ENCODE peak calls at places on chromosomes 4 and X, in five cellular contexts. I, K, A, B and U are unnamed samples.

GRCh38 chr4:16516796-16517413 is 290.6 kb upstream of the TAPT1 start:
- DNase-seq in I (no peak), K (peak; percentile 71), A (no peak), B (no peak), U (peak; percentile 36)

GRCh38 chrX:38760883-38761282 is 40.4 kb upstream of the MID1IP1 start:
- DNase-seq in I (no peak), K (no peak), A (no peak), B (no peak), U (no peak)

GRCh38 chrX:27555514-27555913 is 34.6 kb upstream of the DCAF8L2 start:
- DNase-seq in I (no peak), K (no peak), A (no peak), B (no peak), U (peak; percentile 18)

GRCh38 chrX:28717864-28718263 is 130.6 kb downstream of the IL1RAPL1 start:
- DNase-seq in I (no peak), K (no peak), A (no peak), B (no peak), U (no peak)

GRCh38 chrX:132671229-132671641 is 182.4 kb upstream of the MBNL3 start:
- DNase-seq in I (no peak), K (no peak), A (no peak), B (no peak), U (peak; percentile 57)

GRCh38 chr4:93359609-93360008 is 468.9 kb upstream of the ATOH1 start:
- DNase-seq in I (no peak), K (no peak), A (no peak), B (no peak), U (no peak)

GRCh38 chrX:10350991-10351390 is 194.2 kb downstream of the CLCN4 start:
- DNase-seq in I (no peak), K (no peak), A (no peak), B (no peak), U (no peak)

GRCh38 chrX:143429021-143429570 is 88.2 kb downstream of the SPANXN3 start:
- DNase-seq in I (no peak), K (no peak), A (no peak), B (no peak), U (no peak)

GRCh38 chr4:176718881-176719280 is 73.8 kb downstream of the VEGFC start:
- DNase-seq in I (no peak), K (no peak), A (no peak), B (no peak), U (no peak)

GRCh38 chr4:113472864-113473263 is 288.7 kb downstream of the CAMK2D start:
- DNase-seq in I (no peak), K (no peak), A (no peak), B (no peak), U (no peak)

GRCh38 chr4:7055990-7056325 is 11.9 kb downstream of the GRPEL1 start:
- DNase-seq in I (no peak), K (no peak), A (no peak), B (no peak), U (no peak)

GRCh38 chrX:43559643-43560042 is 96.5 kb upstream of the MAOA start:
- DNase-seq in I (no peak), K (peak; percentile 57), A (peak; percentile 0), B (peak; percentile 50), U (peak; percentile 59)

GRCh38 chr4:146442801-146443200 is 78.9 kb downstream of the SLC10A7 start:
- DNase-seq in I (no peak), K (no peak), A (no peak), B (no peak), U (no peak)

GRCh38 chrX:19852014-19853005 is 35.1 kb downstream of the SH3KBP1 start:
- DNase-seq in I (no peak), K (no peak), A (no peak), B (no peak), U (no peak)

GRCh38 chr4:157722146-157722545 is 450.7 kb downstream of the GASK1B start:
- DNase-seq in I (no peak), K (no peak), A (no peak), B (no peak), U (no peak)